ENCODE peak calls at places on chromosomes 4 and X, in ten cellular contexts. J is adrenal gland; Z is CD8-positive, alpha-beta T cell; E is NB4; Q is fibroblast of the aortic adventitia; I is AG09309; P is lung; A is Caco-2; N is IMR-90; W is choroid plexus epithelial cell. O is an unnamed sample.

GRCh38 chr4:159210975-159211374 is 108.1 kb downstream of the RAPGEF2 start:
- DNase-seq in Z (no peak), I (no peak), W (no peak), N (no peak), P (no peak), E (no peak), J (no peak), Q (no peak), A (no peak), O (no peak)

GRCh38 chr4:187480146-187481145 is 515.1 kb upstream of the ZFP42 start:
- DNase-seq in P (no peak), J (no peak), W (peak), I (peak), E (no peak), A (no peak), Z (no peak), N (peak), Q (no peak), O (peak)

GRCh38 chrX:55524487-55524886 is 34.8 kb upstream of the USP51 start:
- DNase-seq in A (no peak), P (no peak), J (no peak), E (peak), N (peak), W (peak), I (no peak), Q (peak), Z (no peak), O (peak)

GRCh38 chr4:6229095-6229494 is 28.7 kb upstream of the JAKMIP1 start:
- DNase-seq in I (no peak), A (no peak), Q (no peak), P (no peak), N (no peak), W (no peak), J (no peak), Z (no peak), E (no peak), O (no peak)

GRCh38 chr4:7752649-7753048 is 187.0 kb downstream of the AFAP1 start:
- DNase-seq in Q (peak), Z (no peak), E (no peak), W (no peak), N (peak), A (no peak), J (no peak), P (no peak), I (no peak), O (no peak)

GRCh38 chr4:15066140-15066539 is 63.9 kb downstream of the CPEB2 start:
- DNase-seq in J (no peak), P (no peak), E (no peak), I (no peak), N (no peak), Z (no peak), Q (no peak), W (no peak), A (no peak), O (no peak)

GRCh38 chr4:26105815-26106699 is 192.0 kb downstream of the SMIM20 start:
- DNase-seq in N (peak), W (peak), Z (no peak), J (no peak), I (no peak), A (no peak), P (no peak), Q (peak), E (no peak), O (peak)

GRCh38 chrX:46547857-46548256 is 2.6 kb upstream of the ZNF674 start:
- DNase-seq in E (no peak), Z (no peak), I (peak), A (no peak), Q (peak), N (peak), W (peak), P (no peak), J (no peak), O (peak)

GRCh38 chr4:8580321-8581093 is at the start of gene GPR78:
- DNase-seq in P (no peak), Q (peak), Z (no peak), N (peak), E (peak), W (peak), J (peak), I (no peak), A (peak), O (peak)

GRCh38 chrX:153993079-153993478 is 20.5 kb downstream of the TMEM187 start:
- DNase-seq in Q (no peak), I (no peak), P (no peak), A (no peak), E (no peak), W (no peak), N (no peak), J (no peak), Z (no peak), O (no peak)

GRCh38 chr4:128635141-128635911 is 174.2 kb upstream of the JADE1 start:
- DNase-seq in J (no peak), Z (no peak), Q (peak), N (peak), E (no peak), P (peak), W (peak), A (peak), I (no peak), O (peak)

GRCh38 chr4:109998867-109999303 is 86.2 kb downstream of the EGF start:
- DNase-seq in A (peak), Q (peak), J (no peak), N (peak), I (no peak), P (no peak), E (peak), Z (no peak), W (peak), O (peak)
- TF ChIP-seq CTCF in A (peak), Q (peak), J (peak), N (peak), I (peak), P (peak), E (peak), Z (peak), W (peak), O (peak)

GRCh38 chr4:81493895-81494490 is 22.3 kb upstream of the RASGEF1B start:
- DNase-seq in Q (no peak), W (peak), I (no peak), A (no peak), N (no peak), J (no peak), E (peak), Z (no peak), P (no peak), O (no peak)
- H3K4me3 ChIP-seq in Q (no peak), W (no peak), I (no peak), A (no peak), N (no peak), J (no peak), E (peak), Z (peak), P (no peak), O (no peak)

DNA sequence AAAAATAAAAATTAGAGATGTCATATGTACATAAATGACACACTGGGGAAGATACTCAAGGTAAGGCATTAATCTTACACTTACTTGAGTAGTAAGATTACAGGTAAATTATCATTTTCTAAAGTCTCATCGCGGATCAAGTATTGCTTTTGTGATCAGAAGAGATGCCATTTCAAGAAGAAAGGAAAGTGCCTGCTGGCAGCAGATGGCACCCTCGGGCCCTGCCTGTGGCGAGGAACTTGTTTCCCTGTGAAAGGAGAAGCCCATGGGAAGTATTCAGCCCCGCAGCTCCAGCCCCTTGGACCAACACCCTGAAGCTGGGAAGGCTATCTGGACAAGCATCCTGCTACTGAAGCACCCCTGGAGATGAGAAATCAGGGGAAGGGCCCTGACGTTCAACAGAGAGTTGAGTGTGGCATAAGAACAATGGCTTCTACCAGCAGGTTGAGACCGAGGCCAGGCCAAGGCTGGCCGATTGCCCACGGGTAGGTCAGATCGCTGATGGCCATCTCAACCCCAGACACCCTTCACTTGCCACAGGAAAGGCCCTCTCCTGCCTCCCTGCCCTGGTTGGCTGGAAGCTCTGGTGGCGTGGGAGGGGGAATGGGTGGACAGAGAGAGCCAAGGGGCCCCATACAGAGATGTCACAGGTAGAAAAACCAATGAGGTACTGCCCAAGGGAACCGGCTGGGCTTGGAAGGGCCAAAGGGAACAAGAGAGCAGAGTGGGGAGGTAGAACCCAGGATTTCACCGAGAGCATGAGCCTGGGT is 18.8 kb upstream of the MXD4 start:
- DNase-seq in I (no peak), Q (no peak), P (no peak), Z (peak), J (no peak), A (no peak), W (no peak), N (no peak), E (no peak), O (no peak)
- TF ChIP-seq CTCF in I (peak), Q (no peak), P (no peak), Z (no peak), J (no peak), A (no peak), W (peak), N (peak), E (no peak), O (no peak)

GRCh38 chrX:40148439-40149285 is 50.9 kb upstream of the BCOR start:
- DNase-seq in W (peak), P (no peak), E (peak), Z (no peak), N (no peak), Q (no peak), J (no peak), A (no peak), I (no peak), O (no peak)
- H3K4me3 ChIP-seq in W (no peak), P (no peak), E (peak), Z (no peak), N (no peak), Q (no peak), J (no peak), A (no peak), I (no peak), O (no peak)

DNA sequence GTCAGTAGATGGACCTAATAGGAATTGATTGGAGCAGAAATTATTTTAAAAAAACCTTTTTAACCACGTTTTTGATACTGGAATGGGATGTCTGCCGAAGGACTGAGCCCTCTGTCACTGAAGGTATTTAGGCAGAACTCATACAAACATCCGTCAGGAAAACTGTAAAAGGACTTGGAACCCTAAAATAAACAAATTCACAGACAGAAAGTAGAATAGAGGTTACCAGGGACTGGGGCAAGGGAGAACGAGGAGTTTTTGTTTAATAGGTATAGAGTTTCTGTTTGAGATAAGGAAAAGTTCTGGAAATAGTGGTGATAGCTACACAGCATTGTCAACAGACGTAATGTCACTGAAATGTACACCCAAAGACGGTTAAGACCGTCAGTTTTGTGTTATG is 105.5 kb downstream of the BCOR start:
- DNase-seq in P (no peak), A (no peak), W (no peak), E (no peak), J (no peak), Z (no peak), N (no peak), I (no peak), Q (no peak), O (no peak)
- TF ChIP-seq CTCF in P (no peak), A (no peak), W (no peak), E (no peak), J (no peak), Z (no peak), N (no peak), I (no peak), Q (no peak), O (no peak)

DNA sequence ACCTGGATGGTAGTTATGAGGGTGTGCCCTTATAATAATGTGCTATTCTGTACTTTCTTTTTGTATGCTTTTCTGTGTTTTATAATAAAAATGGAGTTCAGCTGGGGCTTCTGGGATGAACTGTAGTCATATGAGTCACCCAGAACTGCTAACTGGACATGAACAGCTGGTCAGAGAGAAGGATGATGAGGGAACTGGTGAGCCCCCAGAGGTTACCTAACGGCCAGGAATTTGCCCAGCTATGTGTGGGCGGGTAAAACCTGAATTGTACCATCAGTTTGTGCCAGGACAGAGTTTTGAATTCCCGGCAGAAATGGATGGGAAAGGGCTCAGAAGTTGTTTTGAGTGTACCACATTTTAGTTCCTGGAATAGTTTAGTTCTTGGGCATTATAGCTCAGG is 138.0 kb upstream of the USP9X start:
- DNase-seq in N (peak), E (no peak), W (peak), J (no peak), I (no peak), A (no peak), Z (no peak), P (no peak), Q (peak), O (peak)
- H3K4me3 ChIP-seq in N (no peak), E (no peak), W (no peak), J (no peak), I (no peak), A (no peak), Z (no peak), P (no peak), Q (no peak), O (no peak)

GRCh38 chr4:123351713-123352112 is 44.9 kb upstream of the SPRY1 start:
- DNase-seq in Q (no peak), A (no peak), J (no peak), I (no peak), P (no peak), E (no peak), N (no peak), W (no peak), Z (no peak), O (no peak)

GRCh38 chr4:123349401-123350190 is 47.0 kb upstream of the SPRY1 start:
- DNase-seq in Z (no peak), I (no peak), J (no peak), P (no peak), E (no peak), Q (peak), W (no peak), N (no peak), A (peak), O (no peak)

GRCh38 chr4:123350726-123351125 is 45.9 kb upstream of the SPRY1 start:
- DNase-seq in Z (no peak), W (no peak), I (no peak), J (no peak), E (no peak), N (no peak), P (no peak), A (no peak), Q (no peak), O (no peak)

GRCh38 chr4:123352240-123352945 is 44.2 kb upstream of the SPRY1 start:
- DNase-seq in Z (no peak), Q (peak), W (peak), E (no peak), I (no peak), A (no peak), P (no peak), J (no peak), N (peak), O (peak)

GRCh38 chr4:123350191-123350544 is 46.4 kb upstream of the SPRY1 start:
- DNase-seq in J (no peak), P (no peak), W (peak), A (peak), N (no peak), Q (peak), I (no peak), E (peak), Z (no peak), O (no peak)
- TF ChIP-seq CTCF in J (no peak), P (no peak), W (peak), A (peak), N (no peak), Q (no peak), I (no peak), E (no peak), Z (no peak), O (no peak)

GRCh38 chr4:37893164-37893563 is 2.3 kb downstream of the TBC1D1 start:
- DNase-seq in E (no peak), P (no peak), J (no peak), N (no peak), A (no peak), Z (no peak), I (no peak), Q (no peak), W (no peak), O (no peak)
- H3K4me3 ChIP-seq in E (no peak), P (no peak), J (no peak), N (no peak), A (no peak), Z (no peak), I (no peak), Q (no peak), W (no peak), O (no peak)